ENCODE peak calls at places on chromosomes 5 and 9, in seven cellular contexts. D, I, F, P, Q, A and U are unnamed samples.

GRCh38 chr5:83364322-83365299 is 106.9 kb upstream of the VCAN start:
- DNase-seq in D (no peak), I (no peak), F (no peak), P (no peak), Q (no peak), A (no peak), U (no peak)

GRCh38 chr9:134040831-134041648 is 15.8 kb downstream of the BRD3OS start:
- DNase-seq in D (no peak), I (no peak), F (no peak), P (no peak), Q (no peak), A (no peak), U (no peak)

GRCh38 chr9:100375677-100376076 is 22.9 kb upstream of the TEX10 start:
- DNase-seq in D (no peak), I (peak), F (no peak), P (no peak), Q (peak), A (no peak), U (no peak)

GRCh38 chr5:6448622-6449464 is at the start of gene UBE2QL1:
- DNase-seq in D (peak), I (peak), F (no peak), P (no peak), Q (peak), A (peak), U (no peak)

GRCh38 chr9:14097215-14097614 is 216.7 kb downstream of the NFIB start:
- DNase-seq in D (peak), I (no peak), F (peak), P (no peak), Q (peak), A (peak), U (no peak)

GRCh38 chr5:119200795-119201194 is 129.9 kb downstream of the DMXL1 start:
- DNase-seq in D (no peak), I (no peak), F (no peak), P (no peak), Q (no peak), A (no peak), U (no peak)

GRCh38 chr9:121929893-121930875 is 162.9 kb downstream of the TTLL11 start:
- DNase-seq in D (peak), I (peak), F (no peak), P (peak), Q (peak), A (peak), U (no peak)

GRCh38 chr9:131237931-131238401 is 38.3 kb downstream of the FAM78A start:
- DNase-seq in D (peak), I (peak), F (peak), P (peak), Q (peak), A (peak), U (no peak)

GRCh38 chr5:42879267-42879666 is 67.6 kb upstream of the SELENOP start:
- DNase-seq in D (no peak), I (no peak), F (no peak), P (no peak), Q (no peak), A (no peak), U (no peak)

GRCh38 chr5:20619606-20620005 is 631.6 kb upstream of the CDH18 start:
- DNase-seq in D (no peak), I (no peak), F (no peak), P (no peak), Q (no peak), A (no peak), U (no peak)

GRCh38 chr5:59840200-59840601 is 53.3 kb downstream of the PDE4D start:
- DNase-seq in D (peak), I (no peak), F (peak), P (no peak), Q (no peak), A (peak), U (no peak)

GRCh38 chr5:82265052-82265451 is 13.1 kb downstream of the RPS23 start:
- DNase-seq in D (no peak), I (no peak), F (peak), P (no peak), Q (no peak), A (no peak), U (no peak)

GRCh38 chr5:140973550-140973949 is 7.3 kb downstream of the PCDHAC2 start:
- DNase-seq in D (no peak), I (no peak), F (no peak), P (no peak), Q (no peak), A (no peak), U (no peak)

GRCh38 chr5:83306572-83307241 is 164.8 kb upstream of the VCAN start:
- DNase-seq in D (peak), I (no peak), F (peak), P (no peak), Q (peak), A (peak), U (no peak)

GRCh38 chr9:90165281-90165680 is 477.3 kb downstream of the DIRAS2 start:
- DNase-seq in D (no peak), I (no peak), F (no peak), P (no peak), Q (no peak), A (no peak), U (no peak)

GRCh38 chr5:68480385-68480940 is 264.9 kb downstream of the PIK3R1 start:
- DNase-seq in D (no peak), I (no peak), F (no peak), P (no peak), Q (no peak), A (no peak), U (no peak)

GRCh38 chr5:96338624-96339023 is 94.4 kb downstream of the PCSK1 start:
- DNase-seq in D (no peak), I (no peak), F (no peak), P (no peak), Q (no peak), A (no peak), U (no peak)

GRCh38 chr5:17221843-17222614 is 4.6 kb downstream of the BASP1 start:
- DNase-seq in D (no peak), I (no peak), F (no peak), P (no peak), Q (no peak), A (no peak), U (no peak)

GRCh38 chr5:129593525-129593924 is 133.4 kb downstream of the ADAMTS19 start:
- DNase-seq in D (no peak), I (no peak), F (no peak), P (no peak), Q (no peak), A (peak), U (no peak)

GRCh38 chr5:6081727-6082210 is 296.6 kb downstream of the MED10 start:
- DNase-seq in D (no peak), I (no peak), F (no peak), P (no peak), Q (no peak), A (no peak), U (no peak)

GRCh38 chr9:120030847-120031246 is 549.1 kb downstream of the CDK5RAP2 start:
- DNase-seq in D (no peak), I (no peak), F (no peak), P (no peak), Q (no peak), A (no peak), U (no peak)
- H2AK5ac ChIP-seq in D (no peak), I (no peak), F (no peak), P (no peak), Q (no peak), A (no peak), U (no peak)

GRCh38 chr9:120362446-120362845 is 217.5 kb downstream of the CDK5RAP2 start:
- DNase-seq in D (no peak), I (no peak), F (peak), P (no peak), Q (no peak), A (peak), U (no peak)
- H2AK5ac ChIP-seq in D (no peak), I (no peak), F (no peak), P (no peak), Q (no peak), A (no peak), U (no peak)

DNA sequence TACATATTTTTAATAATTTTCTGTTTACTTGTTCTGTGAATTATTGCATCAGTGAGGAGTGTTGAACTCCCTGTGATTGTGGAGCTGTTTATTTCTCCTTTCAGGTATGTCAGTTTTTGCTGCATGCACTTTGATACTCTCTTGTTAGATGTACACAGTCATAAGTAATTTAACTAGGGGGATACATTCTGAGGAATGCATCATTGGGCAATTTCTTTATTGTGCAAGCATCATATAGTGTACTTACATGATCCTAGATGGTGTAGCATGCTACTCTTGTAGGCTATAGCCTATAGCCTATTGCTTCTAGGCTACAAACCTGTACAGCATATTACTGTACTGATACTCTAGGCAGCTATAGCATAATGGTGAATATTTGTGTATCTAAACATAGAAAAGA is 9.5 kb downstream of the DENND4C start:
- DNase-seq in D (no peak), I (no peak), F (peak), P (no peak), Q (no peak), A (peak), U (no peak)
- H2AK5ac ChIP-seq in D (no peak), I (no peak), F (no peak), P (no peak), Q (no peak), A (no peak), U (no peak)

GRCh38 chr9:3951266-3951665 is 348.6 kb downstream of the GLIS3 start:
- DNase-seq in D (no peak), I (no peak), F (peak), P (no peak), Q (no peak), A (peak), U (no peak)
- H2AK5ac ChIP-seq in D (no peak), I (no peak), F (no peak), P (no peak), Q (no peak), A (no peak), U (no peak)

DNA sequence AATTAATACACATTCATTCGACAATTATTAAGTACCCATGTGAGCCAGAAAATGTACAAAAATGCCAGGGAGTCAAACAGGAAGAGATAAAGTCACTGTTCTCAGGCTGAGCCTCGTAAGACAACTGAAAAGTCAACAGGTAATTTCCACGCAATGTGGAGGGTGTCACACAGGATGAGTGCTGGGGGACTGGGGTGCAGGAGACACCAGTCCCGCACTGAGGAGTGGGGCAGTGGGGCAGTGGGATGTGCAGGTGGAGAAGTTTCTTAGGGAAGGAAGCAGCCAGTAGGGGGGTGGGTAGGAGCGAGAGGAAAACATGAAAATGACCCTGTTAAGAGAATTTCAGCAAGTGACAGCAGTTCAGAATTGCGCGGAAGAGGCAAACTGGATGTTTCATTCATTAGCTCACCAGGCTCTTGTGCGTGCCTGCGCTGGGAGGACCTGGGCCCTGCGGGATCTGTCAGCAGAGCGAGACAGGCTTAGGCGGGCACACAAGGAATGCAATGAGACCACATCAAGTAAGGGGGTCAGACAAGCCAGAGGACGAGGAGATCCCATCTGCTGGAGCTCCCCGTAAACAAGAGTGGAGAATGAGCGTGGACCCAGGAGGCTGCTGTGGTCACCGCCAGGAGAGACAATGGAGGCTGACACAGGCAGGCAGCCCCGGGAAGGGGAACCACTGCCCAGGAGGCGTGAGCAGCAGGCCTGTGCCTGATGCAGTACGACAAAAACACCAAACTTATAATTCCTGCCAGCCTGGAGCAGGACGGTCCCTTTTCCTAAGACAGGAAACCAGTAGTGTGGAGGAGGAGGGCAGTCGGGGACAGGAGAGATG is 21.0 kb downstream of the CAMSAP1 start:
- DNase-seq in D (no peak), I (no peak), F (no peak), P (no peak), Q (peak), A (peak), U (no peak)
- H2AK5ac ChIP-seq in D (no peak), I (no peak), F (peak), P (no peak), Q (no peak), A (no peak), U (no peak)

DNA sequence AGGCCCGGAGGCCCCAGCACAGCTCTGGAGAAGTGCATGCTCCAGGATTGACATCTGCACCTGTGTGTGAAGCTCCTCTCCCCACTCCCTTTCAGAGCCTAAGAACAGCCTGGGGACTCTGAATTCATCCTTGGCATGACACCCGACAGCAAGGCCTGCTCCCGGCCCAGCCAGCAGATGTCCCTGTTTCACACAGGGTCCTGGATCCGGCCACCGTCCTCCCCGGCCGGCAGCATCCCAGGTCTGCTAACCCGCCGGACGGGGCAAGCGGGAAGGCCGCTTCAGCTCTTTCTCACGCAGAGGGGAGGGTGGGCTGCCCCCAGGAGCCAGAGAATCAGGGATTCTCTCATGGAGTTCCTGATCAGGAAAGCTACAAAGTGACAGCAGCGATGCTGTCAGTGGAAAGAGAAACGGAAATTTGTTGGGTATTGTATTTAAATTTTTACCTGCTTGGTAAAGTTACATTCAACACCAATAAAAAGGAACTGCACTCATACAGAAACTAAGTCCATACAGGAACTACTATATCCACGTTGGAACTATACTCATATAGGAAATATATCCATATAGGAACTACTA is 325.3 kb upstream of the IRX4 start:
- DNase-seq in D (peak), I (peak), F (no peak), P (no peak), Q (peak), A (no peak), U (peak)
- H2AK5ac ChIP-seq in D (no peak), I (no peak), F (no peak), P (no peak), Q (no peak), A (no peak), U (no peak)

GRCh38 chr9:82260691-82261090 is 272.1 kb downstream of the SPATA31D1 start:
- DNase-seq in D (no peak), I (no peak), F (no peak), P (no peak), Q (no peak), A (no peak), U (no peak)
- H2AK5ac ChIP-seq in D (no peak), I (no peak), F (no peak), P (no peak), Q (no peak), A (no peak), U (no peak)